ENCODE peak calls at places on chromosomes 3 and 15, in seven cellular contexts. O is HEK293T; U is right cardiac atrium; V is activated CD4-positive, CD25-positive, alpha-beta regulatory T cell; B is LHCN-M2; N is activated CD8-positive, alpha-beta memory T cell treated with anti-CD3 and anti-CD28 coated beads for 48 hours; C is choroid plexus epithelial cell. K is an unnamed sample.

GRCh38 chr3:144557515-144557914 is 585.9 kb downstream of the DIPK2A start:
- DNase-seq in O (no peak), U (no peak), V (no peak), B (peak; percentile 69), N (no peak), C (no peak), K (no peak)

GRCh38 chr15:52158084-52158765 is 33.0 kb downstream of the GNB5 start:
- DNase-seq in O (no peak), U (no peak), V (no peak), B (no peak), N (no peak), C (no peak), K (no peak)

GRCh38 chr15:29526802-29527201 is 257.2 kb upstream of the NSMCE3 start:
- DNase-seq in O (no peak), U (no peak), V (no peak), B (no peak), N (no peak), C (no peak), K (no peak)

GRCh38 chr3:88003115-88003755 is 55.6 kb downstream of the CGGBP1 start:
- DNase-seq in O (peak; percentile 34), U (no peak), V (no peak), B (peak; percentile 53), N (no peak), C (peak; percentile 77), K (no peak)

GRCh38 chr15:38879909-38880471 is 315.4 kb upstream of the RASGRP1 start:
- DNase-seq in O (no peak), U (peak; percentile 58), V (no peak), B (peak; percentile 89), N (no peak), C (peak; percentile 68), K (no peak)

GRCh38 chr3:156148946-156149348 is 28.6 kb downstream of the KCNAB1 start:
- DNase-seq in O (no peak), U (peak; percentile 58), V (no peak), B (no peak), N (no peak), C (peak; percentile 68), K (no peak)

GRCh38 chr15:40162552-40162951 is 1.7 kb downstream of the BUB1B start:
- DNase-seq in O (no peak), U (no peak), V (no peak), B (no peak), N (no peak), C (no peak), K (no peak)

GRCh38 chr3:172107403-172107802 is 68.0 kb downstream of the FNDC3B start:
- DNase-seq in O (no peak), U (no peak), V (peak; percentile 6), B (no peak), N (no peak), C (no peak), K (peak; percentile 74)

GRCh38 chr3:141686477-141687280 is 51.4 kb upstream of the RNF7 start:
- DNase-seq in O (no peak), U (peak; percentile 87), V (no peak), B (peak; percentile 98), N (no peak), C (peak; percentile 62), K (no peak)